ENCODE peak calls at places on chromosomes 6 and 20, in eight cellular contexts. I is iPS DF 6.9, F is fibroblast of lung, T is aorta, L is left ventricle myocardium inferior, A is right cardiac atrium, N is tibial nerve, C is small intestine. U is an unnamed sample.
A peak's percentile ranks its signal among the peaks of the same experiment; 100 is the strongest.

GRCh38 chr6:56297022-56297995 is 49.9 kb upstream of the COL21A1 start:
- DNase-seq in N (no peak), A (no peak), L (no peak), C (no peak), T (no peak), I (no peak), F (peak; percentile 38), U (no peak)

GRCh38 chr20:2458919-2459499 is 11.6 kb downstream of the SNRPB start:
- DNase-seq in F (no peak), I (no peak), C (no peak), N (no peak), A (no peak), L (no peak), T (no peak), U (no peak)

GRCh38 chr6:152309648-152310047 is 327.5 kb downstream of the SYNE1 start:
- DNase-seq in F (no peak), C (peak; percentile 23), I (no peak), L (no peak), T (no peak), A (no peak), N (no peak), U (peak; percentile 37)

GRCh38 chr20:48471734-48472408 is 355.9 kb downstream of the PREX1 start:
- DNase-seq in N (no peak), I (no peak), T (no peak), A (no peak), C (no peak), L (no peak), F (no peak), U (no peak)

GRCh38 chr6:134896881-134897280 is 53.0 kb downstream of the ALDH8A1 start:
- DNase-seq in T (no peak), F (no peak), L (no peak), C (no peak), I (no peak), N (no peak), A (no peak), U (no peak)

GRCh38 chr20:39800548-39800947 is 838.4 kb downstream of the DHX35 start:
- DNase-seq in C (no peak), I (no peak), A (peak; percentile 73), N (no peak), L (peak; percentile 56), F (peak; percentile 83), T (peak; percentile 50), U (no peak)

GRCh38 chr20:17495826-17496225 is 35.4 kb downstream of the BFSP1 start:
- DNase-seq in N (no peak), C (no peak), A (no peak), I (no peak), L (no peak), T (no peak), F (no peak), U (no peak)

GRCh38 chr6:105510746-105511145 is 107.9 kb upstream of the PREP start:
- DNase-seq in N (no peak), T (no peak), F (no peak), I (no peak), A (no peak), C (no peak), L (no peak), U (no peak)

GRCh38 chr6:154457046-154457713 is 53.3 kb downstream of the CNKSR3 start:
- DNase-seq in L (no peak), A (no peak), T (no peak), I (no peak), F (peak; percentile 38), C (no peak), N (no peak), U (no peak)

GRCh38 chr6:84882768-84883766 is 118.7 kb upstream of the TBX18 start:
- DNase-seq in A (no peak), L (no peak), I (no peak), F (peak; percentile 6), C (no peak), N (no peak), T (no peak), U (no peak)

GRCh38 chr6:116384727-116385461 is 14.1 kb downstream of the DSE start:
- DNase-seq in N (no peak), T (no peak), F (no peak), I (no peak), L (no peak), C (no peak), A (no peak), U (no peak)

GRCh38 chr6:10266061-10266460 is 148.8 kb downstream of the TFAP2A start:
- DNase-seq in T (no peak), C (no peak), F (no peak), N (no peak), L (no peak), A (no peak), I (no peak), U (no peak)
- H3K4me3 ChIP-seq in T (no peak overlapping the region), C (no peak overlapping the region), F (no peak overlapping the region), N (no peak overlapping the region), L (no peak overlapping the region), A (no peak overlapping the region), I (no peak overlapping the region), U (no peak overlapping the region)

GRCh38 chr6:22589118-22589517 is 19.8 kb downstream of the HDGFL1 start:
- DNase-seq in F (no peak), A (no peak), T (no peak), L (no peak), C (no peak), I (no peak), N (no peak), U (no peak)

GRCh38 chr6:22583230-22583629 is 13.9 kb downstream of the HDGFL1 start:
- DNase-seq in L (no peak), T (no peak), N (no peak), C (no peak), I (no peak), A (no peak), F (no peak), U (no peak)

GRCh38 chr6:22582806-22583205 is 13.4 kb downstream of the HDGFL1 start:
- DNase-seq in F (peak; percentile 87), L (no peak), I (no peak), N (no peak), C (no peak), T (no peak), A (no peak), U (no peak)

DNA sequence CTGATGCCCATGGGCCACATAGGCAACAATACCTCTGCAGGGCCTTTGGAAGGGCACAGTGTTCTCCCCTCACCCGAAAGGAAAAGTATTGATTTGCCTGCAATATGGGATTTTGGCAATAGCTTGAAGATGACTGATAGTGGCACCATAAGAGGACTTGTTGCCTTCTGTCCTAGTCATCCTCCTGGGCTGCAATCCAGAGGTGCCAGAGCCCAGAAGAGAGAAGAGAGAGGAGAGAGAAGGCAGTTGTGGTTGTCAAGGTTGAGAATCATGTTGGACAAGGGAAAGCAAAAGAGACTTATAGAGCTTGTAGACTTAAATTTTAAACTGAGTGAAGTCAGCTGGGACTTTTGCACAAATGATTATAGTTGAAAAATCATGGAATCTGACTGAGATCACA is 14.6 kb downstream of the HDGFL1 start:
- DNase-seq in I (no peak), F (no peak), N (no peak), C (no peak), A (no peak), T (no peak), L (no peak), U (no peak)
- H3K9me3 ChIP-seq in I (no peaks in the 10 kb centered on the region), F (no peaks in the 10 kb centered on the region), N (no peaks in the 10 kb centered on the region), C (no peaks in the 10 kb centered on the region), A (no peaks in the 10 kb centered on the region), T (no peaks in the 10 kb centered on the region), L (no peaks in the 10 kb centered on the region), U (no peaks in the 10 kb centered on the region)

GRCh38 chr6:142087950-142088857 is 44.5 kb upstream of the GJE1 start:
- DNase-seq in T (no peak), F (no peak), L (no peak), A (peak; percentile 31), C (no peak), N (no peak), I (no peak), U (no peak)
- H3K4me3 ChIP-seq in T (no peak overlapping the region), F (no peak overlapping the region), L (no peak overlapping the region), A (no peak overlapping the region), C (no peak overlapping the region), N (no peak overlapping the region), I (peak overlapping the region; percentile 39), U (no peak overlapping the region)

GRCh38 chr20:34233687-34234086 is 7.5 kb upstream of the ASIP start:
- DNase-seq in C (no peak), N (no peak), T (no peak), I (no peak), A (no peak), F (no peak), L (no peak), U (no peak)
- H3K9me3 ChIP-seq in C (no peaks in the 10 kb centered on the region), N (no peaks in the 10 kb centered on the region), T (peaks cover 1% of the 10 kb centered on the region), I (no peaks in the 10 kb centered on the region), A (no peaks in the 10 kb centered on the region), F (no peaks in the 10 kb centered on the region), L (peaks cover 33% of the 10 kb centered on the region), U (peaks cover 5% of the 10 kb centered on the region)

DNA sequence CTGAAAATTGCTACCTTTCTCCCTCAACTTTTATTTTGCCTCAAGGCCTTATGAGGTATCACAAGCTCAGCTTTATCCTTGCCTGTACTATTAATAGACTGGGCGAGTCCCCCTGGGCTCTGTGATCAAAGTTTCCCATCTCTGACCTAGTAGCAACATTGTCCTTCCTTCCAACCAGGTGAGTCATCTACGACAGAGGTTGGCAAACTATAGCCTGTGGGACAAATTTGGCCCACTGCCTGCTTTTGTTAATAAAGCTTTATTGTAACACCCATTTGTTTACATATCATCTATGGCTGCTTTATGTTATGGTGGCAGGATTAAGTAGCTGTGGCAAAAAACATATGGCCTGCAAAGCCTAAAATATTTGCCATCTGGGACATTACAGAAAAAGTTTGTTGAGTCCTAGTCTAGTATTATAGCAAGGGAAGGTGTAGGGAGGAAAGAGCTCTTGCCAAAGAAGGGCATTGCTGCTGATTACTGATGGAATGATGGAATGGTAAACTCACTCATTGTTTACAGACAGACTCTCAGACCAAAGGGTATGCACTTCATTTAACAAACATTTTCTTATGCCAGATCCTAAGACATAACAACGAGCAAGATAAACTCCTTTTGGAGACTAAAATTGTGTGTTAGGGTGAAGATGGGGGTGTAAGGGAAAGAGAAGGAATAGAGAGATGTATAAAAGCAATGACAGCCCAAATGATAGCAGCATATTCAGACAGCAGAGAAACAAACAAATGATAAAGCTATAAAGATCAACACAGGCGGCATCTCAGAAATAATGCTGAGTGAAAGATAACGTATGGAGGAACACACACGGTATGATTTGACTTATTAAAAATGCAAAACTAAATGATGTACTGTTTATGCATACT is 74.2 kb downstream of the SLC22A23 start:
- DNase-seq in T (no peak), L (no peak), I (no peak), F (no peak), N (no peak), A (no peak), C (peak; percentile 93), U (no peak)
- H3K4me3 ChIP-seq in T (no peak overlapping the region), L (no peak overlapping the region), I (no peak overlapping the region), F (no peak overlapping the region), N (no peak overlapping the region), A (no peak overlapping the region), C (no peak overlapping the region), U (no peak overlapping the region)

GRCh38 chr20:15561707-15562106 is 1011.5 kb downstream of the KIF16B start:
- DNase-seq in T (no peak), I (no peak), L (no peak), F (no peak), C (no peak), N (no peak), A (no peak), U (no peak)
- H3K9me3 ChIP-seq in T (peaks cover 1% of the 10 kb centered on the region), I (no peaks in the 10 kb centered on the region), L (no peaks in the 10 kb centered on the region), F (no peaks in the 10 kb centered on the region), C (no peaks in the 10 kb centered on the region), N (no peaks in the 10 kb centered on the region), A (no peaks in the 10 kb centered on the region), U (no peaks in the 10 kb centered on the region)

GRCh38 chr6:127317275-127318128 is 25.9 kb downstream of the ECHDC1 start:
- DNase-seq in L (no peak), I (no peak), N (no peak), F (no peak), T (no peak), A (no peak), C (no peak), U (no peak)

GRCh38 chr6:127319686-127320085 is 23.7 kb downstream of the ECHDC1 start:
- DNase-seq in A (no peak), I (no peak), T (no peak), C (no peak), F (no peak), N (no peak), L (no peak), U (no peak)
- H3K4me3 ChIP-seq in A (no peak overlapping the region), I (no peak overlapping the region), T (no peak overlapping the region), C (no peak overlapping the region), F (no peak overlapping the region), N (no peak overlapping the region), L (no peak overlapping the region), U (no peak overlapping the region)

U was measured in CD8-positive, alpha-beta memory T cell.